ENCODE peak calls at places on chromosomes 6 and 20, in seven cellular contexts. N is ovary; C is left ventricle myocardium inferior; I is H9; X is HFF-Myc; D is activated CD8-positive, alpha-beta T cell treated with anti-CD3 and anti-CD28 coated beads for 36 hours; M is foreskin keratinocyte. A is an unnamed sample.

GRCh38 chr6:167089243-167090142 is 33.4 kb upstream of the CCR6 start:
- DNase-seq in C (no peak), D (no peak), M (no peak), N (no peak), X (no peak), I (no peak), A (no peak)

GRCh38 chr6:32192608-32193039 is at the start of gene GPSM3:
- DNase-seq in C (peak; percentile 73), X (no peak), D (peak; percentile 63), M (no peak), I (peak; percentile 67), N (no peak), A (no peak)

GRCh38 chr6:27757307-27757706 is 154.9 kb downstream of the OR2B2 start:
- DNase-seq in D (peak; percentile 68), X (no peak), I (peak; percentile 73), N (peak; percentile 25), M (no peak), C (no peak), A (peak; percentile 49)

GRCh38 chr6:165917576-165917975 is 250.1 kb downstream of the TBXT start:
- DNase-seq in D (no peak), X (no peak), N (peak; percentile 7), C (no peak), I (no peak), M (no peak), A (no peak)

GRCh38 chr20:23114018-23114417 is 27.9 kb upstream of the CD93 start:
- DNase-seq in I (no peak), X (no peak), M (no peak), C (peak; percentile 69), N (no peak), D (no peak), A (no peak)

GRCh38 chr20:23142162-23143050 is 56.3 kb upstream of the CD93 start:
- DNase-seq in I (no peak), C (no peak), D (peak; percentile 20), M (no peak), N (no peak), X (no peak), A (no peak)

GRCh38 chr20:46152824-46153586 is 34.9 kb downstream of the CD40 start:
- DNase-seq in M (no peak), I (no peak), X (no peak), C (no peak), D (no peak), N (no peak), A (no peak)

GRCh38 chr20:20229595-20229994 is 138.3 kb upstream of the INSM1 start:
- DNase-seq in D (no peak), N (no peak), I (no peak), C (no peak), M (no peak), X (no peak), A (no peak)

GRCh38 chr6:31462964-31463940 is 34.7 kb upstream of the MICB start:
- DNase-seq in X (no peak), M (peak; percentile 87), D (peak; percentile 93), N (peak; percentile 90), I (peak; percentile 95), C (peak; percentile 70), A (peak; percentile 83)

GRCh38 chr6:5466459-5466858 is 205.1 kb downstream of the FARS2 start:
- DNase-seq in D (no peak), X (peak; percentile 62), C (no peak), I (no peak), M (peak; percentile 35), N (no peak), A (no peak)

GRCh38 chr20:37314617-37315292 is 25.3 kb downstream of the MANBAL start:
- DNase-seq in X (no peak), M (no peak), D (no peak), I (no peak), C (peak; percentile 56), N (peak; percentile 69), A (no peak)

DNA sequence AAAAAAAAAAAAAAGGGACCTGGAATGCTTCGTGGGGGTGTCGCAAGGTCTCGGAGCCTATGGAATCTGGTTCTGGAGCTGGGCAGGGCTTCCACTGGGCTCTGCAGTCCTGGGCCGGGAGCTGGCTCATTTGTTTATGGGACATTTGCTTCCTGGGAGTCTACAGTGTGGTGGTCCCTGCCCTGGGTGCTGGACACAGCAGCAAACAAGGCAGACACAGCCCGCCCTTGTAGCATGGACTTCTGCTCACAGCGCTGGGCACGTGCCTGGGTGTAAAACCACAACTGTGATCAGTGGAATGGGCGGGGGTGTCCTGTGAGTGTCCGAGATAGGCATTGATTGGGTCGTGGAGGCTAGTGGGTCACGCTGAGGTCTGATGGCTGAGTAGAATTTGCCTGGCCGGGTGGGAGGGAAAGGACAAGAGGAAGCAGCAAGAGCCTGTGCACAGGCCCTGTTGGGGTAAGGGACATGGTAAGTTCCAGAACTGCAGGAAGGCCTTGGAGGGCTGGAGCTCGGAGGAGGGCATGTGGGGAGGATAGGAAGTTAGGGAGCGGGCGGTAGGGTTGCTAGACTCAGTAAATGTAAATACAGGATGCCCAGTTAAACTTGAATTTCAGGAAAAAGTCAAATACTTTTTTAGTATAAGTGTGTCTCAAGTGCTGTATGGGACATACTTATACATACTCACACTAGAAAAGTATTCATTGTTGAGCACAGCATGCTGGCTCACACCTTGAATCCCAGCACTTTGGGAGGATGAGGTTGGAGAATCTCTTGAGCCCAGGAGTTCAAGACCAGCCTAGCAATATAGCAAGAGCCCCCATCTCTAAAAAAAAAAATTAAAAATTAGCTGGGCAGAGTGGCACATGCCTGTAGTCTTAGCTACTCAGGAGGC is 61.3 kb upstream of the PMEPA1 start:
- DNase-seq in X (no peak), C (no peak), N (no peak), D (no peak), I (no peak), M (no peak), A (no peak)
- TF ChIP-seq CTCF in X (no peak), C (no peak), N (no peak), D (no peak), I (no peak), M (no peak), A (no peak)

DNA sequence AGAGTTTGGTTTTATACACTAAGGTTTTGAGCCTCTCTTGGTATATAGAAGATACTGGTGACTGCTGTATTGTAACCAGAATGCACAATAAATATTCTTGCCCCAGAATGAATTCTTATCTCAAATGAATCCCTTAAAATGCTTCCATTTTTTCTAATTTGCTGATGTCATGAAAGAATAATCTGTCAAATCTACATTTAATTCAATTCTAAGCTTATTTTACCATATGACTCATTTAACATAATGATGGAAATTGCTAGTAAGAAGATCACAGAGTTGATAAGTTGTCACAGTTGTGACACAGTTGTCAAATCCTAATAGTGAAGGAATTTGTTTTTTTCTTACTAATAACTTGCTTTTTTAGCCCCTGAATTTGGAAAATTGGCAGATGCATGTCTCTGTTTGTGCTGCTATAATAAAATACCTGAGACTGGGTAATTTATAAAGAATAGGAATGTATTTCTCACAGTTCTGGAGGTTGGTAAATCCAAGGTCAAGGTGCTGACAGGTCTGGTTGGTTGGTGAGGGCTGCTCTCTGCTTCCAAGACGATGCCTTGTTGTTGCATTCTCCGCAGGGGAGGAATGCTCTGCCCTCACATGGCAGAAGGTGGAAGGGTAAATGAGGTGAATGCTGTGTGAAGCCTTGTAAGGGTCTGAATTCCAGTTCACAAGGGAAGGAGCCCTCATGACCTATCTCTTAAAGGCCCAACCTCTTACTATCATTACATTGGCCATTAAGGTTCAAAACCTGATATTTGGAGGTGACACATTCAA is 4.7 kb downstream of the ECT2L start:
- DNase-seq in X (no peak), I (peak; percentile 71), M (peak; percentile 11), C (no peak), N (no peak), D (no peak), A (no peak)
- TF ChIP-seq CTCF in X (peak; percentile 43), I (peak; percentile 54), M (peak; percentile 32), C (no peak), N (no peak), D (no peak), A (no peak)

GRCh38 chr6:110999634-111000270 is 17.9 kb downstream of the RPF2 start:
- DNase-seq in X (no peak), C (no peak), I (no peak), D (no peak), N (no peak), M (no peak), A (no peak)
- TF ChIP-seq CTCF in X (no peak), C (peak; percentile 60), I (peak; percentile 59), D (peak; percentile 32), N (no peak), M (peak; percentile 67), A (peak; percentile 41)

DNA sequence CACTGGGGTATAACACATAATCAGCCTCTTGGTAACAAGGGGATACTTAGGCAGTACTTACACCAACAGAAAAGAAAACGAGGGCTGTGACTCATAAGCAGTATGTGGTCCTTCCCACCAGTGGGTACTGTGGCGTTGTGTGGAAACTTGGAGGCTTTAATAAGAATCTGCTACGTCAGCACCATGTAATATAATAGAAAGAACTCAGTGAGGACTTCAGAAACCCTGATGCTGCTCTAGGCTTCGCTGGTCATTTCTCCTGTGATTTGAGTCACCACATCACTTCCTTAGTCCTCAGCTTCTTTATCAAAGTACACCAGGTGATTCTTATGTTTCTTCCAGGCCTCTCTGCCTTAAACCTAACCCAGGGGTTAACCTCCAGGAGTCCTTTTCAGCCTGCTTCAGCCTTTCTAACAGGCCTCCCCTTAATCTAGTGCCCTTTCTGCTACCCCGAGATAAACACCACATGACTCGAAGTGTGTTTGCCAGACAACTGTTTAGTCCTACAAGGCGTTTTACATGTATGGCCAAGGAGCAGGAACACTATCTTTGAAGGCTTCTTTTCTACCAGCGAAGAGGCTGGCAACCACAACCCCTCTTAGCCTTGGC is 68.5 kb downstream of the FYN start:
- DNase-seq in D (peak; percentile 94), N (no peak), X (no peak), M (no peak), I (no peak), C (no peak), A (no peak)
- TF ChIP-seq CTCF in D (no peak), N (no peak), X (no peak), M (no peak), I (no peak), C (no peak), A (no peak)

DNA sequence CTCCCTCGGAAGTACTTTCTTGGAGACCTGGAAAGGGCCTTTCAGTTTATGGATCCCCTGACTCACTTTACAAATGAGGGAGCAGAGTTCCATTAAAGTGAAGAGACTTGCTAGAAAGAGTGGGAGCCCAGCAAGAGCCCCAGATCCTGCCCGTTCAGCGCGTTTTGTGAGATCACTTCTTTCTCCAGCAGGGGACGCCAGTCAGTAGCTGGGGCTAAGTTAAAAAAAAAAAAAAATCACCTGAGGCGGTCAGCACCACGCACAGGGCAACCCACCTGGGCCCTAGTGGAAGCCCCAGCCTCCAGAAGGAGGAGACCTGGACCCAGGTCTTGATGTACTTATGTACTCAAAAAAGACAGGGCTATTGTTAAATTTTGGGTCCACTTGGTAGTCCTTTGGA is 274.5 kb upstream of the RNF24 start:
- DNase-seq in X (no peak), D (no peak), M (no peak), I (no peak), N (no peak), C (no peak), A (no peak)
- TF ChIP-seq CTCF in X (peak; percentile 9), D (no peak), M (peak; percentile 28), I (peak; percentile 45), N (no peak), C (no peak), A (no peak)

GRCh38 chr6:108846628-108847027 is 1.6 kb upstream of the ARMC2 start:
- DNase-seq in X (no peak), M (no peak), I (no peak), C (no peak), N (no peak), D (peak; percentile 44), A (no peak)
- TF ChIP-seq CTCF in X (no peak), M (no peak), I (no peak), C (no peak), N (no peak), D (no peak), A (no peak)

GRCh38 chr6:37860226-37860839 is 40.8 kb downstream of the ZFAND3 start:
- DNase-seq in C (no peak), N (peak; percentile 31), M (no peak), I (no peak), D (peak; percentile 24), X (no peak), A (peak; percentile 11)
- TF ChIP-seq CTCF in C (peak; percentile 72), N (no peak), M (peak; percentile 78), I (peak; percentile 80), D (peak; percentile 77), X (peak; percentile 56), A (peak; percentile 57)

A was measured in nephron progenitor cell.